ENCODE peak calls at places on chromosome 9, in eight cellular contexts. S is mucosa of descending colon; R is astrocyte; L is H9; Z is naive thymus-derived CD4-positive, alpha-beta T cell; W is sigmoid colon; A is spleen; D is CD8-positive, alpha-beta memory T cell. B is an unnamed sample.
A peak's percentile ranks its signal among the peaks of the same experiment; 100 is the strongest.

GRCh38 chr9:134099123-134099761 is 31.4 kb upstream of the BRD3 start:
- DNase-seq in R (no peak), L (peak; percentile 71), W (no peak), A (no peak), Z (peak; percentile 50), D (peak; percentile 44), S (peak; percentile 78), B (peak; percentile 48)

GRCh38 chr9:83628540-83628939 is 5.6 kb downstream of the IDNK start:
- DNase-seq in A (no peak), L (no peak), Z (no peak), W (no peak), D (no peak), S (no peak), R (no peak), B (no peak)

GRCh38 chr9:27154923-27155322 is 45.9 kb downstream of the TEK start:
- DNase-seq in W (no peak), R (peak; percentile 99), Z (no peak), D (no peak), A (no peak), L (no peak), S (no peak), B (no peak)

GRCh38 chr9:124941689-124942561 is 1.0 kb upstream of the GOLGA1 start:
- DNase-seq in R (no peak), L (peak; percentile 48), S (peak; percentile 76), D (peak; percentile 52), A (peak; percentile 93), W (peak; percentile 80), Z (peak; percentile 66), B (peak; percentile 45)

GRCh38 chr9:127612993-127613954 is 1.2 kb downstream of the STXBP1 start:
- DNase-seq in W (peak; percentile 91), L (peak; percentile 46), R (peak; percentile 63), S (peak; percentile 53), Z (peak; percentile 14), D (peak; percentile 11), A (peak; percentile 85), B (peak; percentile 30)

GRCh38 chr9:17280350-17281012 is 145.6 kb downstream of the CNTLN start:
- DNase-seq in Z (no peak), W (no peak), L (no peak), A (no peak), R (peak; percentile 43), S (no peak), D (no peak), B (no peak)

GRCh38 chr9:137602661-137603060 is 2.8 kb upstream of the ARRDC1 start:
- DNase-seq in L (no peak), D (no peak), A (no peak), S (no peak), W (no peak), R (no peak), Z (no peak), B (no peak)

GRCh38 chr9:86943223-86943870 is 4.0 kb downstream of the GAS1 start:
- DNase-seq in Z (no peak), A (no peak), L (no peak), D (no peak), R (no peak), W (peak; percentile 73), S (peak; percentile 34), B (no peak)

GRCh38 chr9:136364942-136365774 is 1.6 kb upstream of the DNLZ start:
- DNase-seq in D (no peak), W (no peak), L (no peak), R (no peak), A (no peak), S (no peak), Z (no peak), B (no peak)

GRCh38 chr9:95431286-95431685 is 85.5 kb downstream of the PTCH1 start:
- DNase-seq in L (no peak), S (no peak), W (no peak), A (no peak), R (no peak), Z (no peak), D (no peak), B (no peak)

GRCh38 chr9:85223506-85224108 is 518.1 kb downstream of the AGTPBP1 start:
- DNase-seq in D (no peak), S (no peak), R (peak; percentile 56), L (no peak), Z (no peak), A (no peak), W (no peak), B (no peak)

GRCh38 chr9:98811051-98811650 is 3.7 kb downstream of the GALNT12 start:
- DNase-seq in R (peak; percentile 95), A (no peak), D (no peak), S (no peak), W (no peak), L (no peak), Z (no peak), B (no peak)

GRCh38 chr9:34072868-34073590 is 24.3 kb upstream of the UBAP2 start:
- DNase-seq in A (no peak), L (peak; percentile 33), R (peak; percentile 83), W (peak; percentile 69), D (no peak), S (peak; percentile 66), Z (no peak), B (no peak)

GRCh38 chr9:127347831-127348699 is 48.9 kb upstream of the SLC2A8 start:
- DNase-seq in Z (no peak), W (no peak), D (no peak), R (peak; percentile 17), A (no peak), S (no peak), L (no peak), B (no peak)

GRCh38 chr9:114405294-114406034 is 17.7 kb upstream of the AKNA start:
- DNase-seq in S (peak; percentile 88), W (peak; percentile 87), A (peak; percentile 91), Z (peak; percentile 71), R (peak; percentile 43), D (peak; percentile 67), L (peak; percentile 85), B (peak; percentile 48)

GRCh38 chr9:128374221-128374675 is 3.1 kb downstream of the URM1 start:
- DNase-seq in W (no peak), L (no peak), Z (no peak), S (no peak), D (no peak), A (no peak), R (no peak), B (no peak)

GRCh38 chr9:136784997-136785361 is 6.2 kb upstream of the TMEM141 start:
- DNase-seq in D (no peak), L (no peak), W (no peak), R (no peak), S (no peak), Z (no peak), A (no peak), B (no peak)

GRCh38 chr9:5554254-5554653 is 43.9 kb downstream of the PDCD1LG2 start:
- DNase-seq in A (no peak), Z (no peak), R (peak; percentile 21), L (no peak), D (no peak), S (no peak), W (no peak), B (no peak)

GRCh38 chr9:75054373-75055001 is 26.4 kb upstream of the CARNMT1 start:
- DNase-seq in Z (no peak), A (no peak), L (no peak), S (no peak), R (no peak), W (no peak), D (no peak), B (no peak)

GRCh38 chr9:96109718-96110351 is 192.1 kb downstream of the HSD17B3 start:
- DNase-seq in L (no peak), D (no peak), A (no peak), S (no peak), R (peak; percentile 58), Z (no peak), W (peak; percentile 2), B (no peak)

GRCh38 chr9:93861736-93862358 is 93.3 kb downstream of the BARX1 start:
- DNase-seq in R (no peak), A (no peak), Z (no peak), L (peak; percentile 57), S (no peak), D (no peak), W (no peak), B (no peak)

GRCh38 chr9:16207161-16207560 is 654.3 kb downstream of the CCDC171 start:
- DNase-seq in W (peak; percentile 78), L (no peak), D (no peak), R (peak; percentile 49), S (no peak), A (no peak), Z (no peak), B (no peak)

GRCh38 chr9:101485873-101486692 is 47.6 kb upstream of the RNF20 start:
- DNase-seq in A (no peak), S (peak; percentile 73), Z (no peak), W (no peak), R (no peak), D (no peak), L (peak; percentile 75), B (no peak)

GRCh38 chr9:69377291-69377690 is 52.3 kb downstream of the ENTREP1 start:
- DNase-seq in D (no peak), Z (no peak), A (no peak), W (no peak), R (no peak), L (no peak), S (no peak), B (no peak)
- H3K9me3 ChIP-seq in D (no peaks in the 10 kb centered on the region), Z (no peaks in the 10 kb centered on the region), A (no peaks in the 10 kb centered on the region), W (no peaks in the 10 kb centered on the region), R (no peaks in the 10 kb centered on the region), L (no peaks in the 10 kb centered on the region), S (no peaks in the 10 kb centered on the region), B (no peaks in the 10 kb centered on the region)

GRCh38 chr9:25830381-25830780 is 152.1 kb upstream of the TUSC1 start:
- DNase-seq in S (no peak), R (no peak), D (no peak), L (no peak), W (no peak), A (no peak), Z (no peak), B (no peak)

GRCh38 chr9:25827626-25828025 is 149.4 kb upstream of the TUSC1 start:
- DNase-seq in W (no peak), R (no peak), A (no peak), L (no peak), Z (no peak), D (no peak), S (no peak), B (no peak)
- H3K9me3 ChIP-seq in W (no peaks in the 10 kb centered on the region), R (peaks cover 6% of the 10 kb centered on the region), A (peaks cover 25% of the 10 kb centered on the region), L (no peaks in the 10 kb centered on the region), Z (peaks cover 6% of the 10 kb centered on the region), D (peaks cover under 1% of the 10 kb centered on the region), S (peaks cover 18% of the 10 kb centered on the region), B (peaks cover 4% of the 10 kb centered on the region)

DNA sequence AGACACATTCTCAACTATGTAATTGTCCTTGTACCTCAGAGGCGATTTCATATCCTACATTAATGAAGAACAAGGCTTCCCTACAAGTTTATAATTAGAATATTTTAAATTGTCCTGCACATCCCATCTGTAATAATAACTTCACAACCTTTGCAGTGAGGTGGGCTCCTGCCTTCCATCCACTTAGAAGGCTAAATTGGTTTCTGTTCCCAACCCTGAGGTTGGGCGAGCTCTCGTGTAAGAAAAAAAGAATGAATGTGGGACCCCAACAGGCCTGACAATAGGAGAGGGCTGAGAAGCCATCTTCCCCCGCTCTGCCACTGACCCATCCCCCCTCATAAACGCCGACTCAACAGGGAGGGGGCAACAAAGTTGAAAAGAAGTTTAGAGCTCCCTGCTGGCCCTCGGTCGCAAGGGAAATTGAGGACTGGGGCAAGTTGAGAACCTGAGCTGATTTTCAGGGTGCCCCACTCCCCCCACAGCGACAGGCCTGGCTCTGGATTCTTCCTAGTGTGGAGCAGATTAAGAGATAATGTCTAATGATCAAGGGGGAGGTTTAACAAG is 9.4 kb downstream of the BARHL1 start:
- DNase-seq in L (no peak), A (no peak), W (no peak), Z (no peak), R (no peak), S (no peak), D (no peak), B (no peak)
- H3K9me3 ChIP-seq in L (no peaks in the 10 kb centered on the region), A (no peaks in the 10 kb centered on the region), W (no peaks in the 10 kb centered on the region), Z (no peaks in the 10 kb centered on the region), R (no peaks in the 10 kb centered on the region), S (no peaks in the 10 kb centered on the region), D (no peaks in the 10 kb centered on the region), B (no peaks in the 10 kb centered on the region)

GRCh38 chr9:131094015-131094414 is 2.3 kb upstream of the AIF1L start:
- DNase-seq in Z (no peak), A (no peak), L (no peak), D (no peak), R (no peak), S (no peak), W (no peak), B (no peak)
- H3K9me3 ChIP-seq in Z (no peaks in the 10 kb centered on the region), A (no peaks in the 10 kb centered on the region), L (no peaks in the 10 kb centered on the region), D (no peaks in the 10 kb centered on the region), R (no peaks in the 10 kb centered on the region), S (no peaks in the 10 kb centered on the region), W (no peaks in the 10 kb centered on the region), B (no peaks in the 10 kb centered on the region)

B was measured in T-helper 17 cell.